ENCODE peak calls at places on chromosomes 3 and 15, in four cellular contexts. U, P, J and Q are unnamed samples.
A peak's percentile ranks its signal among the peaks of the same experiment; 100 is the strongest.

GRCh38 chr3:122754867-122755835 is 38.5 kb downstream of the HSPBAP1 start:
- DNase-seq in U (no peak), P (no peak), J (no peak), Q (peak; percentile 74)

GRCh38 chr3:9787714-9788113 is 4.6 kb downstream of the TADA3 start:
- DNase-seq in U (no peak), P (peak; percentile 37), J (no peak), Q (no peak)

GRCh38 chr15:70605606-70606410 is 157.6 kb downstream of the UACA start:
- DNase-seq in U (peak; percentile 61), P (peak; percentile 85), J (no peak), Q (no peak)

GRCh38 chr3:42823351-42823750 is 14.1 kb downstream of the ACKR2 start:
- DNase-seq in U (no peak), P (no peak), J (no peak), Q (peak; percentile 98)

GRCh38 chr15:65411470-65412071 is 11.2 kb downstream of the IGDCC4 start:
- DNase-seq in U (no peak), P (peak; percentile 45), J (no peak), Q (peak; percentile 48)

GRCh38 chr15:29925227-29926082 is 103.2 kb upstream of the TJP1 start:
- DNase-seq in U (peak; percentile 44), P (peak; percentile 68), J (peak; percentile 89), Q (peak; percentile 95)

GRCh38 chr15:47811160-47811559 is 93.9 kb downstream of the SEMA6D start:
- DNase-seq in U (no peak), P (no peak), J (no peak), Q (peak; percentile 49)

GRCh38 chr3:10391391-10391790 is 70.5 kb upstream of the SEC13 start:
- DNase-seq in U (no peak), P (no peak), J (no peak), Q (no peak)

GRCh38 chr3:127019449-127019848 is 36.5 kb downstream of the PLXNA1 start:
- DNase-seq in U (no peak), P (peak; percentile 35), J (no peak), Q (peak; percentile 63)

GRCh38 chr15:100818927-100819326 is 60.7 kb upstream of the ALDH1A3 start:
- DNase-seq in U (peak; percentile 20), P (peak; percentile 78), J (no peak), Q (no peak)

GRCh38 chr3:53174346-53175250 is 13.6 kb downstream of the PRKCD start:
- DNase-seq in U (no peak), P (no peak), J (no peak), Q (no peak)

GRCh38 chr3:157755254-157755653 is 252.0 kb upstream of the VEPH1 start:
- DNase-seq in U (no peak), P (no peak), J (no peak), Q (no peak)

GRCh38 chr15:74784426-74784825 is 2.5 kb downstream of the CSK start:
- DNase-seq in U (no peak), P (no peak), J (no peak), Q (no peak)

GRCh38 chr3:143142354-143142753 is 22.8 kb downstream of the CHST2 start:
- DNase-seq in U (no peak), P (no peak), J (no peak), Q (no peak)

GRCh38 chr3:167493240-167493639 is 19.4 kb upstream of the SERPINI2 start:
- DNase-seq in U (no peak), P (no peak), J (no peak), Q (peak; percentile 4)

GRCh38 chr3:77868725-77869124 is 828.8 kb downstream of the ROBO2 start:
- DNase-seq in U (no peak), P (no peak), J (no peak), Q (peak; percentile 77)

GRCh38 chr15:40953713-40954074 is 423 bp downstream of the CHAC1 start:
- DNase-seq in U (no peak), P (no peak), J (no peak), Q (no peak)

GRCh38 chr3:163785693-163786092 is 1292.6 kb downstream of the SI start:
- DNase-seq in U (no peak), P (no peak), J (no peak), Q (no peak)

GRCh38 chr15:27743078-27743477 is 356.0 kb downstream of the OCA2 start:
- DNase-seq in U (no peak), P (no peak), J (no peak), Q (no peak)

GRCh38 chr3:144187531-144188230 is 216.1 kb downstream of the DIPK2A start:
- DNase-seq in U (no peak), P (peak; percentile 76), J (no peak), Q (no peak)

GRCh38 chr3:61541694-61542093 is 19.7 kb upstream of the PTPRG start:
- DNase-seq in U (no peak), P (no peak), J (no peak), Q (no peak)

GRCh38 chr3:93904568-93904967 is 69.1 kb downstream of the PROS1 start:
- DNase-seq in U (no peak), P (no peak), J (no peak), Q (peak; percentile 41)

DNA sequence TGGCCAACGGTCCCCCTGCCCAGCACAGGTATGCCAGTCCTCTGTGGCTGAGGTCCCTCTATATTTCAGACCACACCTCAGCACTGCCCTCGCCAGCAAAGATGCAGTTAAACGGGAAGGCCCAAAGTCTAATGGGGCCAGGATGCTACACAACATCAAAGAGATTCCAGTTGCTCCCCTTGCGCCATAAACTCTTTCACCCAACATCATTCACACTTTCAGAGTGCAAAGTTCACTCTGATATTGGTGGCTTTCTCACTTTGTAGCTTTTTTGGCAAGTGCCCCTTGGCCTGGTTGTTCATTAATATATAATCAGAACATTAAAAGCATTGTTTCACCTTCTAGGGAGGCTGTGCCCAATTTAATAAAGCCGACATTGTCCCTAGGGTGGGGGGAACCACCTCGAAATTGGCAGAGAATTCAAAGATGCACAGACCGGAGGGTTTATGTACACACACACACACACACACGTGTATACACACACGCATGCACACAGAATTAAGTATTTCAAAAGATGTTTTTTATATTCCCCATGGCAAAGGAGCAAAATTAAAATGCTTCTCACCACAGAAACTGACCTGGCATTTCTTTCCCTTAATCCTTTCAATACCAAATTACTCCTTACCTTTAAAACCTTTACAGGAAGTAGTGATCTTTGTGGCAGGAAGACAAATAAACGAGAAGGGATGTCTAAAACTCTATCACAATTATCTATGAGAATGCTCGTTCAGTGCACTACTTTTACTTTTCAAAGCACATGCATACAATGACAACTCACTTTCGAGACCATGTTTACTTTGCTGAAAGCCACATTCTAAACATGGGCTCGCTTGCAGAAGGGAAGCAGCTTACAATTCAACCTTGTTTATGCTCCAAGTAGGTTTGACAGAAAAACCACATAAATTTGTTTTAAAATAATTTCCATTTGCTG is 19.5 kb downstream of the LRIG1 start:
- DNase-seq in U (peak; percentile 78), P (no peak), J (no peak), Q (no peak)
- H3K4me3 ChIP-seq in U (no peak overlapping the region), P (no peak overlapping the region), J (no peak overlapping the region), Q (no peak overlapping the region)

GRCh38 chr15:72117698-72118399 is at the start of gene MYO9A:
- DNase-seq in U (peak; percentile 96), P (peak; percentile 96), J (peak; percentile 100), Q (peak; percentile 97)
- TF ChIP-seq CTCF in U (no peak), P (no peak), J (no peak), Q (no peak)

DNA sequence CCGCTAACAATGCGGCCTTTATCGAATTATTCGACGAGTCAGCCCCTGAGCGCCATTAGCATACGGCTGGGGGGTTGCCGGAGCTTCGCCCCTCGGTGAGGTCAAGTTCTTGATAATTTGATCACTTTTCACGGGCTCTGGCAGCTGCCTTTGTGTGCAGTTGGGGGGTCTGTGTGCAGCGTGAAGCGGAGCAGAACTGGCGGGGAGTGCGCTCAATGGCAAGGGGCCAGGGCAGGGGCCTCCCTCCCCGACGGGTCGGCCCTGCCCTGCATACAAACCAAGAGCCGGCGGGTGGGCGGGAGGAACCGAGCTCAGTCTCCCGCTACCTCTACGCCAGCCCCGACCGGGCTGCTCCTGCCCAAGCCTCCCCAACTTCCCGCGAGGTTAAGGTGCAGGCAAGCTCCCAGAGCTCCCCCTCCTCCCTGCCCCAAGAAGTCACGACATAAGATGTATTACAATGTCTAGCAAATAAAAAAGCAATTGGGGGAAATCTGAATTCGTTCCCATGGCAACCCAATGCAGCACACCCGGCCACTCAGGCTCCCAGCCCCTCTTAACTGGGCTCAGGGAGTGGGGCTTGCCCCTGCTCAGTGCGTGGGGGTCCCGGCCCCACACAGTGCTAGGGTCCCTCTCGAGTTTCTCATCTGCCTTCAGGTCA is 34.1 kb upstream of the POLG start:
- DNase-seq in U (no peak), P (no peak), J (no peak), Q (no peak)
- H3K4me3 ChIP-seq in U (no peak overlapping the region), P (no peak overlapping the region), J (no peak overlapping the region), Q (no peak overlapping the region)

GRCh38 chr3:6392123-6392522 is 468.8 kb upstream of the GRM7 start:
- DNase-seq in U (no peak), P (no peak), J (no peak), Q (no peak)
- TF ChIP-seq CTCF in U (no peak), P (no peak), J (no peak), Q (peak; percentile 9)

GRCh38 chr3:25432191-25432720 is 4.2 kb downstream of the RARB start:
- DNase-seq in U (no peak), P (no peak), J (no peak), Q (no peak)
- H3K4me3 ChIP-seq in U (no peak overlapping the region), P (peak overlapping the region; percentile 94), J (no peak overlapping the region), Q (no peak overlapping the region)

GRCh38 chr15:88739541-88739940 is 63.7 kb upstream of the ACAN start:
- DNase-seq in U (no peak), P (no peak), J (no peak), Q (no peak)

GRCh38 chr15:88740356-88740755 is 62.9 kb upstream of the ACAN start:
- DNase-seq in U (no peak), P (no peak), J (no peak), Q (no peak)

GRCh38 chr15:88736204-88736603 is 67.0 kb upstream of the ACAN start:
- DNase-seq in U (no peak), P (no peak), J (no peak), Q (no peak)

GRCh38 chr15:88741046-88741445 is 62.2 kb upstream of the ACAN start:
- DNase-seq in U (no peak), P (no peak), J (no peak), Q (no peak)

DNA sequence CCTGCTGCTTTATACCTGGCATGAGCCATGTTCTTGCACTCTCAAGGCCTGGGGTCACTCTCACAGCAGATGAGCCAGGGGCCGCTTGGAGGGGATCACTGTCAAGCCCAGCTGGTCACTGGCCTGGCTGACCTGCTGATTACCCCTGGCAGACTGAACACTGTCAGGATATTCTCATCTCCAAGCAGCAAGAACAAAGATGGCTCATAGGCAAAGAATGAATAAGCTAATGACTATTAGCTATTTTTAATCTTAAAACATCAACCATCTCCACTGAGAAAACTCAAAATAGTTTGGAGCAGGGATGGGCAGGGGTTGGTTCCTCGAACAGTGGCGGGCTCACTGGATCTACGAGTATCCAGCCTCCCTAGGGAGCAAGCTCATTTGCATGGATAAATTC is 64.4 kb upstream of the ACAN start:
- DNase-seq in U (no peak), P (no peak), J (no peak), Q (no peak)
- TF ChIP-seq CTCF in U (no peak), P (no peak), J (no peak), Q (no peak)

DNA sequence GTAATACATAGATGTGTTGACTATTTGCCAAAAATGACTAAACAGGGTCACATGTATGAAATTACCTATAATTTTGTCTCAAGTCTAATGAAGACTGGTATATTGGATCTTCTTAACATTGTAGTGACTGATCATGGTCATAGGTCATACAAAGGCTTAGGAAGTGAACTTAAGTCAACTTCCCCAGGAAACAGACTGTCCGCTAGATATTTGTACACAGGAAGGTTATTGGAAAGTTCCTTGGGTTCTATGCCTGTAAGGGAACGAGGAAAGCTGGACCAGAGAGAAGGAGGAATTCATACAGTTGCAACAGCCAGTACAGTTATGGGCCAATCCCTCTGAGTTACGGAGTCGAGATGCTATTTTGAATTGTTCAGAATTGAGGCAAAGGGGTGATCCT is 462.0 kb upstream of the THRB start:
- DNase-seq in U (no peak), P (no peak), J (no peak), Q (no peak)
- H3K4me3 ChIP-seq in U (no peak overlapping the region), P (no peak overlapping the region), J (no peak overlapping the region), Q (no peak overlapping the region)